ENCODE peak calls at places on chromosomes 1 and 21, in seven cellular contexts. One of them, this sample, is unnamed.
A peak's percentile ranks its signal among the peaks of the same experiment; 100 is the strongest.

GRCh38 chr1:211895126-211895759 is 64.7 kb upstream of the LPGAT1 start:
- DNase-seq in psoas muscle: no peak
- DNase-seq in activated naive CD8-positive, alpha-beta T cell treated with anti-CD3 and anti-CD28 coated beads, Interleukin-2, amount 50 U/mL, for 24 hours: no peak
- DNase-seq in sciatic nerve: no peak
- DNase-seq in A172: no peak
- DNase-seq in HS-27A: no peak
- DNase-seq in NCI-H1105: no peak
- DNase-seq in this sample: no peak

GRCh38 chr1:37915484-37916093 is 31.3 kb downstream of the INPP5B start:
- DNase-seq in activated naive CD8-positive, alpha-beta T cell treated with anti-CD3 and anti-CD28 coated beads, Interleukin-2, amount 50 U/mL, for 24 hours: no peak
- DNase-seq in A172: no peak
- DNase-seq in sciatic nerve: no peak
- DNase-seq in HS-27A: no peak
- DNase-seq in psoas muscle: no peak
- DNase-seq in NCI-H1105: no peak
- DNase-seq in this sample: no peak

GRCh38 chr1:23224721-23225648 is 7.7 kb upstream of the HTR1D start:
- DNase-seq in activated naive CD8-positive, alpha-beta T cell treated with anti-CD3 and anti-CD28 coated beads, Interleukin-2, amount 50 U/mL, for 24 hours: no peak
- DNase-seq in NCI-H1105: no peak
- DNase-seq in A172: peak; percentile 67
- DNase-seq in sciatic nerve: no peak
- DNase-seq in psoas muscle: no peak
- DNase-seq in HS-27A: peak; percentile 73
- DNase-seq in this sample: no peak

GRCh38 chr1:243798726-243799125 is 51.3 kb downstream of the AKT3 start:
- DNase-seq in sciatic nerve: no peak
- DNase-seq in activated naive CD8-positive, alpha-beta T cell treated with anti-CD3 and anti-CD28 coated beads, Interleukin-2, amount 50 U/mL, for 24 hours: no peak
- DNase-seq in NCI-H1105: no peak
- DNase-seq in A172: peak; percentile 96
- DNase-seq in psoas muscle: no peak
- DNase-seq in HS-27A: peak; percentile 81
- DNase-seq in this sample: peak; percentile 96

GRCh38 chr21:44637018-44637850 is at the start of gene KRTAP10-10:
- DNase-seq in psoas muscle: no peak
- DNase-seq in sciatic nerve: peak; percentile 26
- DNase-seq in A172: no peak
- DNase-seq in activated naive CD8-positive, alpha-beta T cell treated with anti-CD3 and anti-CD28 coated beads, Interleukin-2, amount 50 U/mL, for 24 hours: no peak
- DNase-seq in NCI-H1105: no peak
- DNase-seq in HS-27A: no peak
- DNase-seq in this sample: no peak

GRCh38 chr21:39788383-39788782 is 43.4 kb downstream of the IGSF5 start:
- DNase-seq in HS-27A: peak; percentile 23
- DNase-seq in sciatic nerve: peak; percentile 82
- DNase-seq in psoas muscle: peak; percentile 67
- DNase-seq in activated naive CD8-positive, alpha-beta T cell treated with anti-CD3 and anti-CD28 coated beads, Interleukin-2, amount 50 U/mL, for 24 hours: no peak
- DNase-seq in A172: peak; percentile 96
- DNase-seq in NCI-H1105: peak; percentile 16
- DNase-seq in this sample: peak; percentile 91

GRCh38 chr1:11109361-11109760 is 9.7 kb upstream of the EXOSC10 start:
- DNase-seq in A172: no peak
- DNase-seq in psoas muscle: no peak
- DNase-seq in HS-27A: no peak
- DNase-seq in activated naive CD8-positive, alpha-beta T cell treated with anti-CD3 and anti-CD28 coated beads, Interleukin-2, amount 50 U/mL, for 24 hours: no peak
- DNase-seq in sciatic nerve: no peak
- DNase-seq in NCI-H1105: no peak
- DNase-seq in this sample: no peak

GRCh38 chr1:23461050-23461449 is 22.9 kb downstream of the ASAP3 start:
- DNase-seq in psoas muscle: no peak
- DNase-seq in HS-27A: no peak
- DNase-seq in NCI-H1105: no peak
- DNase-seq in activated naive CD8-positive, alpha-beta T cell treated with anti-CD3 and anti-CD28 coated beads, Interleukin-2, amount 50 U/mL, for 24 hours: no peak
- DNase-seq in A172: no peak
- DNase-seq in sciatic nerve: no peak
- DNase-seq in this sample: no peak

GRCh38 chr21:31198575-31198974 is 145.5 kb downstream of the TIAM1 start:
- DNase-seq in psoas muscle: no peak
- DNase-seq in sciatic nerve: no peak
- DNase-seq in A172: peak; percentile 71
- DNase-seq in NCI-H1105: peak; percentile 38
- DNase-seq in activated naive CD8-positive, alpha-beta T cell treated with anti-CD3 and anti-CD28 coated beads, Interleukin-2, amount 50 U/mL, for 24 hours: no peak
- DNase-seq in HS-27A: peak; percentile 34
- DNase-seq in this sample: peak; percentile 36

GRCh38 chr1:52677407-52677806 is 20.7 kb downstream of the COA7 start:
- DNase-seq in A172: no peak
- DNase-seq in psoas muscle: no peak
- DNase-seq in activated naive CD8-positive, alpha-beta T cell treated with anti-CD3 and anti-CD28 coated beads, Interleukin-2, amount 50 U/mL, for 24 hours: no peak
- DNase-seq in HS-27A: no peak
- DNase-seq in sciatic nerve: peak; percentile 54
- DNase-seq in NCI-H1105: no peak
- DNase-seq in this sample: no peak

GRCh38 chr1:193303849-193304248 is 117.4 kb upstream of the B3GALT2 start:
- DNase-seq in NCI-H1105: no peak
- DNase-seq in HS-27A: no peak
- DNase-seq in psoas muscle: no peak
- DNase-seq in sciatic nerve: no peak
- DNase-seq in activated naive CD8-positive, alpha-beta T cell treated with anti-CD3 and anti-CD28 coated beads, Interleukin-2, amount 50 U/mL, for 24 hours: no peak
- DNase-seq in A172: no peak
- DNase-seq in this sample: no peak

GRCh38 chr1:47914218-47914937 is 82.8 kb downstream of the TRABD2B start:
- DNase-seq in HS-27A: no peak
- DNase-seq in NCI-H1105: no peak
- DNase-seq in sciatic nerve: no peak
- DNase-seq in activated naive CD8-positive, alpha-beta T cell treated with anti-CD3 and anti-CD28 coated beads, Interleukin-2, amount 50 U/mL, for 24 hours: no peak
- DNase-seq in A172: no peak
- DNase-seq in psoas muscle: no peak
- DNase-seq in this sample: no peak

GRCh38 chr1:56533197-56533596 is 46.2 kb downstream of the PLPP3 start:
- DNase-seq in NCI-H1105: no peak
- DNase-seq in HS-27A: no peak
- DNase-seq in psoas muscle: no peak
- DNase-seq in A172: no peak
- DNase-seq in activated naive CD8-positive, alpha-beta T cell treated with anti-CD3 and anti-CD28 coated beads, Interleukin-2, amount 50 U/mL, for 24 hours: no peak
- DNase-seq in sciatic nerve: no peak
- DNase-seq in this sample: no peak

GRCh38 chr1:205095422-205095821 is 11.2 kb upstream of the TMEM81 start:
- DNase-seq in NCI-H1105: no peak
- DNase-seq in sciatic nerve: no peak
- DNase-seq in A172: no peak
- DNase-seq in activated naive CD8-positive, alpha-beta T cell treated with anti-CD3 and anti-CD28 coated beads, Interleukin-2, amount 50 U/mL, for 24 hours: no peak
- DNase-seq in psoas muscle: no peak
- DNase-seq in HS-27A: no peak
- DNase-seq in this sample: no peak

GRCh38 chr1:21217812-21218596 is 41.3 kb upstream of the EIF4G3 start:
- DNase-seq in activated naive CD8-positive, alpha-beta T cell treated with anti-CD3 and anti-CD28 coated beads, Interleukin-2, amount 50 U/mL, for 24 hours: peak; percentile 59
- DNase-seq in HS-27A: no peak
- DNase-seq in A172: no peak
- DNase-seq in NCI-H1105: no peak
- DNase-seq in sciatic nerve: no peak
- DNase-seq in psoas muscle: peak; percentile 59
- DNase-seq in this sample: peak; percentile 11

GRCh38 chr1:27342778-27343638 is 1.2 kb downstream of the SYTL1 start:
- DNase-seq in A172: no peak
- DNase-seq in activated naive CD8-positive, alpha-beta T cell treated with anti-CD3 and anti-CD28 coated beads, Interleukin-2, amount 50 U/mL, for 24 hours: peak; percentile 65
- DNase-seq in sciatic nerve: no peak
- DNase-seq in NCI-H1105: peak; percentile 75
- DNase-seq in HS-27A: no peak
- DNase-seq in psoas muscle: no peak
- DNase-seq in this sample: no peak

GRCh38 chr1:12541274-12542137 is 76.5 kb downstream of the DHRS3 start:
- DNase-seq in activated naive CD8-positive, alpha-beta T cell treated with anti-CD3 and anti-CD28 coated beads, Interleukin-2, amount 50 U/mL, for 24 hours: no peak
- DNase-seq in HS-27A: no peak
- DNase-seq in sciatic nerve: peak; percentile 84
- DNase-seq in NCI-H1105: no peak
- DNase-seq in A172: no peak
- DNase-seq in psoas muscle: peak; percentile 81
- DNase-seq in this sample: peak; percentile 29

GRCh38 chr1:172308148-172308547 is 112.3 kb upstream of the C1orf105 start:
- DNase-seq in A172: no peak
- DNase-seq in NCI-H1105: no peak
- DNase-seq in sciatic nerve: no peak
- DNase-seq in activated naive CD8-positive, alpha-beta T cell treated with anti-CD3 and anti-CD28 coated beads, Interleukin-2, amount 50 U/mL, for 24 hours: no peak
- DNase-seq in psoas muscle: no peak
- DNase-seq in HS-27A: no peak
- DNase-seq in this sample: no peak

GRCh38 chr1:28878796-28879195 is 35.6 kb upstream of the EPB41 start:
- DNase-seq in sciatic nerve: no peak
- DNase-seq in NCI-H1105: no peak
- DNase-seq in A172: no peak
- DNase-seq in activated naive CD8-positive, alpha-beta T cell treated with anti-CD3 and anti-CD28 coated beads, Interleukin-2, amount 50 U/mL, for 24 hours: no peak
- DNase-seq in psoas muscle: no peak
- DNase-seq in HS-27A: no peak
- DNase-seq in this sample: no peak

GRCh38 chr1:101959456-101959855 is 37.3 kb downstream of the OLFM3 start:
- DNase-seq in sciatic nerve: no peak
- DNase-seq in activated naive CD8-positive, alpha-beta T cell treated with anti-CD3 and anti-CD28 coated beads, Interleukin-2, amount 50 U/mL, for 24 hours: no peak
- DNase-seq in HS-27A: no peak
- DNase-seq in psoas muscle: no peak
- DNase-seq in A172: no peak
- DNase-seq in NCI-H1105: no peak
- DNase-seq in this sample: no peak

GRCh38 chr1:158414651-158415345 is 11.2 kb downstream of the OR10K2 start:
- DNase-seq in A172: no peak
- DNase-seq in HS-27A: no peak
- DNase-seq in psoas muscle: no peak
- DNase-seq in NCI-H1105: no peak
- DNase-seq in activated naive CD8-positive, alpha-beta T cell treated with anti-CD3 and anti-CD28 coated beads, Interleukin-2, amount 50 U/mL, for 24 hours: no peak
- DNase-seq in sciatic nerve: no peak
- DNase-seq in this sample: no peak

GRCh38 chr1:12178511-12178910 is 11.7 kb downstream of the TNFRSF1B start:
- DNase-seq in HS-27A: no peak
- DNase-seq in sciatic nerve: no peak
- DNase-seq in psoas muscle: no peak
- DNase-seq in A172: no peak
- DNase-seq in activated naive CD8-positive, alpha-beta T cell treated with anti-CD3 and anti-CD28 coated beads, Interleukin-2, amount 50 U/mL, for 24 hours: no peak
- DNase-seq in NCI-H1105: peak; percentile 88
- DNase-seq in this sample: no peak

This sample was measured in RCC 7860.